ENCODE peak calls at places on chromosomes 4 and X, in four cellular contexts. One of them, this sample, is unnamed.

GRCh38 chr4:63211377-63211776 is 1197.9 kb downstream of the TECRL start:
- DNase-seq in H1: no peak
- DNase-seq in HepG2: no peak
- DNase-seq in SK-N-SH: no peak
- DNase-seq in this sample: no peak

GRCh38 chr4:121070696-121071639 is 1.4 kb downstream of the NDNF start:
- DNase-seq in H1: no peak
- DNase-seq in HepG2: no peak
- DNase-seq in SK-N-SH: peak
- DNase-seq in this sample: peak

GRCh38 chr4:128384091-128384520 is 96.5 kb upstream of the PGRMC2 start:
- DNase-seq in H1: no peak
- DNase-seq in HepG2: no peak
- DNase-seq in SK-N-SH: no peak
- DNase-seq in this sample: no peak

GRCh38 chrX:118807151-118808017 is 16.2 kb upstream of the ZCCHC12 start:
- DNase-seq in H1: no peak
- DNase-seq in HepG2: peak
- DNase-seq in SK-N-SH: peak
- DNase-seq in this sample: peak

GRCh38 chr4:48543796-48544195 is 53.7 kb downstream of the ZAR1 start:
- DNase-seq in H1: no peak
- DNase-seq in HepG2: no peak
- DNase-seq in SK-N-SH: no peak
- DNase-seq in this sample: no peak

GRCh38 chrX:74133156-74133796 is 170.7 kb upstream of the ZCCHC13 start:
- DNase-seq in H1: no peak
- DNase-seq in HepG2: peak
- DNase-seq in SK-N-SH: peak
- DNase-seq in this sample: peak

GRCh38 chrX:29215251-29215650 is 628.0 kb downstream of the IL1RAPL1 start:
- DNase-seq in H1: no peak
- DNase-seq in HepG2: no peak
- DNase-seq in SK-N-SH: no peak
- DNase-seq in this sample: no peak

GRCh38 chr4:126718161-126718560 is 914.6 kb upstream of the INTU start:
- DNase-seq in H1: no peak
- DNase-seq in HepG2: no peak
- DNase-seq in SK-N-SH: peak
- DNase-seq in this sample: no peak

GRCh38 chr4:1334579-1334895 is 12.5 kb upstream of the UVSSA start:
- DNase-seq in H1: no peak
- DNase-seq in HepG2: no peak
- DNase-seq in SK-N-SH: no peak
- DNase-seq in this sample: no peak

GRCh38 chrX:79452879-79453278 is 85.7 kb upstream of the ITM2A start:
- DNase-seq in H1: no peak
- DNase-seq in HepG2: no peak
- DNase-seq in SK-N-SH: no peak
- DNase-seq in this sample: no peak

GRCh38 chr4:138037716-138038115 is 204.4 kb downstream of the SLC7A11 start:
- DNase-seq in H1: no peak
- DNase-seq in HepG2: no peak
- DNase-seq in SK-N-SH: no peak
- DNase-seq in this sample: no peak

GRCh38 chr4:76212301-76212700 is 1.3 kb downstream of the SCARB2 start:
- DNase-seq in H1: no peak
- DNase-seq in HepG2: no peak
- DNase-seq in SK-N-SH: no peak
- DNase-seq in this sample: no peak

GRCh38 chrX:68945603-68946228 is 116.9 kb downstream of the EFNB1 start:
- DNase-seq in H1: no peak
- DNase-seq in HepG2: no peak
- DNase-seq in SK-N-SH: no peak
- DNase-seq in this sample: no peak

GRCh38 chrX:74147439-74147838 is 156.5 kb upstream of the ZCCHC13 start:
- DNase-seq in H1: no peak
- DNase-seq in HepG2: no peak
- DNase-seq in SK-N-SH: no peak
- DNase-seq in this sample: no peak

GRCh38 chrX:113019958-113020357 is 179.3 kb upstream of the AMOT start:
- DNase-seq in H1: no peak
- DNase-seq in HepG2: no peak
- DNase-seq in SK-N-SH: no peak
- DNase-seq in this sample: no peak

GRCh38 chrX:77595848-77596247 is 148.7 kb downstream of the FGF16 start:
- DNase-seq in H1: no peak
- DNase-seq in HepG2: no peak
- DNase-seq in SK-N-SH: no peak
- DNase-seq in this sample: no peak

GRCh38 chr4:87529187-87529586 is at the start of gene SPARCL1:
- DNase-seq in H1: no peak
- DNase-seq in HepG2: no peak
- DNase-seq in SK-N-SH: no peak
- DNase-seq in this sample: no peak

GRCh38 chr4:88162636-88163035 is 4.2 kb upstream of the ABCG2 start:
- DNase-seq in H1: no peak
- DNase-seq in HepG2: peak
- DNase-seq in SK-N-SH: no peak
- DNase-seq in this sample: no peak

GRCh38 chr4:183242291-183242690 is 77.8 kb downstream of the CLDN22 start:
- DNase-seq in H1: no peak
- DNase-seq in HepG2: no peak
- DNase-seq in SK-N-SH: no peak
- DNase-seq in this sample: no peak

GRCh38 chr4:6229671-6230501 is 29.5 kb upstream of the JAKMIP1 start:
- DNase-seq in H1: no peak
- DNase-seq in HepG2: no peak
- DNase-seq in SK-N-SH: no peak
- DNase-seq in this sample: no peak

GRCh38 chrX:71945435-71945834 is 34.8 kb downstream of the NHSL2 start:
- DNase-seq in H1: no peak
- DNase-seq in HepG2: no peak
- DNase-seq in SK-N-SH: no peak
- DNase-seq in this sample: no peak

GRCh38 chrX:148298737-148299136 is 201.7 kb upstream of the AFF2 start:
- DNase-seq in H1: no peak
- DNase-seq in HepG2: no peak
- DNase-seq in SK-N-SH: no peak
- DNase-seq in this sample: no peak

GRCh38 chr4:11138964-11139363 is 289.7 kb downstream of the HS3ST1 start:
- DNase-seq in H1: no peak
- DNase-seq in HepG2: no peak
- DNase-seq in SK-N-SH: no peak
- DNase-seq in this sample: no peak

GRCh38 chr4:69517674-69518073 is 22.0 kb upstream of the UGT2B4 start:
- DNase-seq in H1: no peak
- DNase-seq in HepG2: peak
- DNase-seq in SK-N-SH: no peak
- DNase-seq in this sample: no peak

DNA sequence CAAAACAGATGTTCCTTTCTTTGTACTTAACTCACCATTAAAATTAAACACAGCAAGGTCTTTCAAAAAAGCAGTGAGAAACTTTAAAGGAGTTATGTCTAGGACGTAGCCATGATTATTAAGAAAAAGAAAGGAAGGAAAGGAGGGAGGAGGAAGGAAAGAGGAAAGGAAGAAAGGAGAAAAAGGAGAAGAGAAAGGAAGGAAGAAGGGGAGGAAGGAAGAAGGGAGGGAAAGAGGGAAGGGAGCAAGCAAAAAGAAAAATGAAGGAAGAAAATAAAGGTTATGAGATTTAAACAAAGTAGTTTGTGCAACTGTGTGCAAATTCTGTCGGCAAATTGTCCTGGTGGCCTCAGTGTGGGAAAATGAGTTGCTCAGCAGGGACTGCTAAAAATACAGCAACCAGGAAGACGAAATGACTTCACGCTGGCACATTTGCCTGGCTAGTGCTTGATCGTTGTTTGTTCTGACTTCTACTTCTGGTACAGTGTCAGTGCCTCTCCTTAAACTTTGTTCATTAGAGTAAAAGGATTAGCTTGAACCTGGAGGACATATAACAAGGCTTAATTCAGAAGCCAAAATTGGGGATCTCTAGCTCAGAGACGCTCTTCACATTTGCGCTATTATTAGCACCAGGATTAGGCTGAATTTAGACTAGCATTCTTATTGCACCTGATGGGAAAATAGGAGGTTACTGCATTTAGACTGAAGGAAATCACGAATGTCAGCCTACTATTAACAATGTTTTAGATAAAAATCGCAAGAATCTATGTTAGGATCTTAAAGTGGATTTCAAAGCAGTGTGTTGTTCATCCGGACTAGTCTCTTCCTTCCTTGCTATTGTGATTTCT is 81.2 kb downstream of the DCK start:
- DNase-seq in H1: no peak
- DNase-seq in HepG2: no peak
- DNase-seq in SK-N-SH: no peak
- DNase-seq in this sample: no peak
- TF ChIP-seq GABPA in H1: no peak
- TF ChIP-seq GABPA in HepG2: no peak
- TF ChIP-seq GABPA in SK-N-SH: no peak
- TF ChIP-seq GABPA in this sample: no peak

GRCh38 chr4:150818661-150819060 is 196.4 kb downstream of the LRBA start:
- DNase-seq in H1: no peak
- DNase-seq in HepG2: no peak
- DNase-seq in SK-N-SH: no peak
- DNase-seq in this sample: no peak

GRCh38 chr4:150818129-150818528 is 197.0 kb downstream of the LRBA start:
- DNase-seq in H1: no peak
- DNase-seq in HepG2: no peak
- DNase-seq in SK-N-SH: no peak
- DNase-seq in this sample: no peak

GRCh38 chr4:150817017-150817416 is 198.1 kb downstream of the LRBA start:
- DNase-seq in H1: no peak
- DNase-seq in HepG2: no peak
- DNase-seq in SK-N-SH: no peak
- DNase-seq in this sample: no peak

GRCh38 chr4:150816491-150816890 is 198.6 kb downstream of the LRBA start:
- DNase-seq in H1: no peak
- DNase-seq in HepG2: no peak
- DNase-seq in SK-N-SH: no peak
- DNase-seq in this sample: no peak

DNA sequence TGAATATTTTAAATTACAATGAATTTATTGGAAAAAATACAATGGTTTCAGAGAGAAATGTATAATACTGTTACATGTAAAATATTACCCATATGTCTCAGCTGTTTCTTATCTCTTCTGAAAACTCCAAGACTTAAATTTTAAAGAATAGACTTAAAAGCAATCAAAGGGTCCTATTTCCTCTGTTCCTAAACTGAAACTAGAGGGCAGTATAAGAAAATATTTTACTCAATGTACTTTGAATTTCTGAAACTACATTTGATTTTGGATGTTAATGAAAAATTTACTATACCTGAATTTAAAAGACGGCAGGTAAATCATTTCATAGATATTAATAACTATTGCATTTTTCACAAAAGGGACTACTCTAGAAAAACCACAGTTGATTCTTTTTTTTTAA is 200.2 kb downstream of the LRBA start:
- DNase-seq in H1: no peak
- DNase-seq in HepG2: no peak
- DNase-seq in SK-N-SH: no peak
- DNase-seq in this sample: no peak
- TF ChIP-seq GABPA in H1: no peak
- TF ChIP-seq GABPA in HepG2: no peak
- TF ChIP-seq GABPA in SK-N-SH: no peak
- TF ChIP-seq GABPA in this sample: no peak

DNA sequence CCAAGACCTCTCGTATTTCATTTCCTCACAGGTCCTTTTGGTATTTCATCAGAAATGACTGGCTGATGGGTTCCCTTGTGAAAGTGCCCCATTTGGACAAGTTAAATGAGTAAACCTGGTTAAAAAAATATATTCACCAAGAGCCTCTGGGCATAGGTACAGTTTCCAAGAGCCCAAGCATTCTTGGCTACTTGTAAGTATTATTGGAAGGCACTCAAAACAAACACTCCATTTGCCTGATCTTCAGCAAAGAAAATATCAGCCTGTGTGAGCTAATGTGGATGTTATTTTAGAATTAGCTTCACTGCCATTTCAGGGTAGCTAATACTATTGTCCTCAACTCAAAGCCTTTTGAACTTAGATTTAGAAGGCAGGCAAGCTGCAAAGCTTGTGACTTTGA is 177.0 kb downstream of the AMELX start:
- DNase-seq in H1: no peak
- DNase-seq in HepG2: no peak
- DNase-seq in SK-N-SH: no peak
- DNase-seq in this sample: no peak
- TF ChIP-seq GABPA in H1: no peak
- TF ChIP-seq GABPA in HepG2: no peak
- TF ChIP-seq GABPA in SK-N-SH: no peak
- TF ChIP-seq GABPA in this sample: no peak

DNA sequence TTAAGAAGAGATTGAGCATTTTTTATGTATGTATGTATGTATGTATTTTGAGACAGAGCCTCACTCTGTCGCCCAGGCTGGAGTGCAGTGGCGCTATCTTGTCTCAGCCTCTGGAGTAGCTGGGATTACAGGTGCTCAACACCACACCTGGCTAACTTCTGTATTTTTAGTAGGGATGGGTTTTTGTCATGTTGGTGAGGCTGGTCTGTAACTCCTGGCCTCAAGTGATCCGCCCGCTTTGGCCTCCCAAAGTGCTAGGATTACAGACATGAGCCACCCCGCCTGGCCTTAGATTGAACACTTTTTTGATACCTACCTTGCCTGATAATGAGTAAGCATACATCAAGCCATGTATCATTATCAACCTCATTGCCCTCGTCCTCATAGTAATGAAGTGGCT is 2.7 kb downstream of the N4BP2 start:
- DNase-seq in H1: no peak
- DNase-seq in HepG2: no peak
- DNase-seq in SK-N-SH: no peak
- DNase-seq in this sample: no peak
- TF ChIP-seq GABPA in H1: no peak
- TF ChIP-seq GABPA in HepG2: no peak
- TF ChIP-seq GABPA in SK-N-SH: no peak
- TF ChIP-seq GABPA in this sample: no peak

GRCh38 chr4:31086771-31087330 is 366.7 kb downstream of the PCDH7 start:
- DNase-seq in H1: no peak
- DNase-seq in HepG2: no peak
- DNase-seq in SK-N-SH: no peak
- DNase-seq in this sample: no peak

GRCh38 chr4:31081375-31081774 is 361.2 kb downstream of the PCDH7 start:
- DNase-seq in H1: no peak
- DNase-seq in HepG2: no peak
- DNase-seq in SK-N-SH: no peak
- DNase-seq in this sample: no peak

GRCh38 chr4:31083451-31083850 is 363.3 kb downstream of the PCDH7 start:
- DNase-seq in H1: no peak
- DNase-seq in HepG2: no peak
- DNase-seq in SK-N-SH: no peak
- DNase-seq in this sample: no peak

GRCh38 chr4:31085736-31086135 is 365.6 kb downstream of the PCDH7 start:
- DNase-seq in H1: no peak
- DNase-seq in HepG2: no peak
- DNase-seq in SK-N-SH: no peak
- DNase-seq in this sample: no peak

GRCh38 chr4:31084806-31085416 is 364.7 kb downstream of the PCDH7 start:
- DNase-seq in H1: no peak
- DNase-seq in HepG2: no peak
- DNase-seq in SK-N-SH: no peak
- DNase-seq in this sample: no peak
- TF ChIP-seq GABPA in H1: no peak
- TF ChIP-seq GABPA in HepG2: no peak
- TF ChIP-seq GABPA in SK-N-SH: no peak
- TF ChIP-seq GABPA in this sample: no peak